ENCODE peak calls at places on chromosomes 12 and 14, in four cellular contexts. N is K562, D is HCT116, Q is HepG2. X is an unnamed sample.

GRCh38 chr12:26028953-26029740 is 70.7 kb downstream of the RASSF8 start:
- DNase-seq in Q (peak), D (peak), N (peak), X (no peak)

GRCh38 chr12:114588061-114588460 is 95.9 kb downstream of the TBX3 start:
- DNase-seq in Q (no peak), N (no peak), D (no peak), X (no peak)

GRCh38 chr14:34710744-34711143 is 3.6 kb downstream of the CFL2 start:
- DNase-seq in D (no peak), Q (no peak), N (no peak), X (no peak)

GRCh38 chr14:53022593-53022992 is 71.7 kb upstream of the FERMT2 start:
- DNase-seq in D (no peak), N (no peak), Q (no peak), X (no peak)

GRCh38 chr12:98895086-98895651 is 250.1 kb downstream of the APAF1 start:
- DNase-seq in Q (no peak), N (no peak), D (no peak), X (no peak)

GRCh38 chr14:101251812-101252442 is 309.4 kb upstream of the DIO3 start:
- DNase-seq in Q (no peak), D (no peak), N (no peak), X (no peak)

GRCh38 chr12:70309348-70309747 is 56.7 kb upstream of the KCNMB4 start:
- DNase-seq in D (no peak), Q (no peak), N (no peak), X (no peak)

GRCh38 chr12:112537710-112538396 is 119.1 kb downstream of the PTPN11 start:
- DNase-seq in Q (peak), N (no peak), D (peak), X (no peak)

GRCh38 chr12:33654313-33654712 is 214.7 kb upstream of the SYT10 start:
- DNase-seq in N (peak), Q (no peak), D (no peak), X (no peak)

GRCh38 chr14:42192659-42193425 is 586.2 kb downstream of the LRFN5 start:
- DNase-seq in D (peak), Q (no peak), N (no peak), X (peak)

GRCh38 chr12:1115471-1116242 is 124.6 kb downstream of the ERC1 start:
- DNase-seq in D (peak), Q (no peak), N (no peak), X (no peak)

GRCh38 chr14:61034416-61035100 is 53.5 kb downstream of the SLC38A6 start:
- DNase-seq in D (no peak), N (no peak), Q (no peak), X (no peak)
- TF ChIP-seq TCF7L2 in D (no peak), N (no peak), Q (no peak), X (no peak)

GRCh38 chr14:99689266-99690236 is 5.5 kb downstream of the CYP46A1 start:
- DNase-seq in Q (no peak), N (no peak), D (no peak), X (no peak)
- TF ChIP-seq SIN3A in Q (no peak), N (no peak), D (no peak), X (no peak)

GRCh38 chr14:58146399-58146798 is 5.6 kb downstream of the ARMH4 start:
- DNase-seq in N (no peak), D (no peak), Q (no peak), X (no peak)
- TF ChIP-seq REST in N (no peak), D (no peak), Q (no peak), X (no peak)

GRCh38 chr12:75212072-75212471 is 2.4 kb upstream of the KCNC2 start:
- DNase-seq in N (no peak), D (no peak), Q (no peak), X (no peak)
- TF ChIP-seq TCF7L2 in N (no peak), D (no peak), Q (no peak), X (no peak)

DNA sequence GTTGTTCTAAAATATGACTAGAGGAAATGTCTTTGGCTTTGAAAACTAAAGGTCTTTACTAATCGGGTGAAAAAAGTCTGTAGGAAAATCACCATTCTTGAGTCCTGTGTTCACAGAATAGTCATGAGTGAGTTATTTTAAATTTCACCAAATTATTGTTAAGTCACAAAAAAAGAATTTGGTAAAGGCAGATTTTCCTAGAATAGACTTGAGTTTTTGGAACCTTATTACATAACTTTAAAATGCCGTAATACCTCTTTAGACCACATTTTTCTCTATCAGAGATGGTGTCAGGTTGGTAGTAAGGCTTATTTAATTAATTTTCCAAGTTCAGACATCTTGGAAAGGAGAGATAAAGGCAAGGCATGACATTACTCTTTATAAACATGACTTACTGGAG is 184.7 kb upstream of the GARIN2 start:
- DNase-seq in Q (no peak), D (no peak), N (no peak), X (no peak)
- TF ChIP-seq SIN3A in Q (no peak), D (no peak), N (no peak), X (no peak)

DNA sequence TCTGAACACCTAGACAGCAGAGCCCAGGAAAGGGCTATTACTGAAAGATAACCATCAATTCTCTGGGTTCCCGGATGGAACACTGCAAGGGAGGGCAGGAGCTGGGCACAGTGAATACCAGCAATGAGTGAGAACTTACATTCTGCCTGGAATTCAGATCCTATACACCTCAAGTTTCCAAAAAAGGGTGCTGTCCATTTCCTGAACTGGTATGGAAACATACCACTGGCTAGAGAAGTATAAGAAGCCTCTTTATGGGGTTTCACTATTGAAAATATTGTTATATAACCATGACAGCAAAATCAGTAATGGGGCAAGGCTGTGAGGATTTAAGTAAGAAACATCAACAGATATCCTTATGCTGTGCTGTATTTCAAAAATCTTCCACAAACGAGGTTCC is 53.2 kb upstream of the GTF2A1 start:
- DNase-seq in N (no peak), Q (no peak), D (no peak), X (no peak)
- TF ChIP-seq REST in N (no peak), Q (no peak), D (no peak), X (no peak)